ENCODE peak calls at places on chromosomes 5 and 9, in seven cellular contexts. S is T47D, E is AML-193, Z is posterior vena cava, C is C1 segment of cervical spinal cord, K is BJ, U is Daoy. D is an unnamed sample.

GRCh38 chr9:93612796-93613154 is 36.4 kb downstream of the PHF2 start:
- DNase-seq in S (no peak), E (no peak), Z (no peak), U (no peak), C (no peak), K (no peak), D (no peak)

GRCh38 chr5:173488144-173488543 is 128.3 kb downstream of the BOD1 start:
- DNase-seq in E (no peak), Z (no peak), K (no peak), S (peak), C (no peak), U (no peak), D (no peak)

GRCh38 chr5:150465926-150466325 is 16.4 kb upstream of the RPS14 start:
- DNase-seq in E (no peak), Z (no peak), C (no peak), S (no peak), K (no peak), U (no peak), D (peak)

GRCh38 chr5:176803943-176804498 is 6.3 kb upstream of the UNC5A start:
- DNase-seq in C (no peak), Z (no peak), K (no peak), S (peak), E (peak), U (peak), D (no peak)

GRCh38 chr9:120970249-120970648 is 43.7 kb upstream of the TRAF1 start:
- DNase-seq in Z (no peak), S (no peak), C (no peak), U (no peak), K (no peak), E (no peak), D (no peak)

GRCh38 chr5:181056431-181056830 is 16.4 kb downstream of the BTNL9 start:
- DNase-seq in E (no peak), C (no peak), U (no peak), S (no peak), K (no peak), Z (no peak), D (no peak)

GRCh38 chr5:68395844-68396523 is 180.4 kb downstream of the PIK3R1 start:
- DNase-seq in C (no peak), E (no peak), U (no peak), K (no peak), Z (no peak), S (peak), D (peak)

GRCh38 chr5:31049933-31050704 is 143.4 kb upstream of the CDH6 start:
- DNase-seq in C (no peak), Z (no peak), S (no peak), K (no peak), E (no peak), U (no peak), D (no peak)

GRCh38 chr5:162852145-162852544 is 585.2 kb upstream of the CCNG1 start:
- DNase-seq in Z (no peak), S (peak), C (no peak), K (no peak), E (no peak), U (no peak), D (no peak)

GRCh38 chr5:79831381-79831780 is 141.7 kb downstream of the CMYA5 start:
- DNase-seq in S (no peak), K (no peak), C (no peak), Z (no peak), U (peak), E (no peak), D (no peak)

GRCh38 chr5:169296456-169297220 is 4.3 kb downstream of the SLIT3 start:
- DNase-seq in C (no peak), Z (no peak), S (no peak), E (no peak), K (peak), U (peak), D (peak)

GRCh38 chr9:98142182-98142924 is 23.3 kb upstream of the TRIM14 start:
- DNase-seq in U (peak), K (no peak), Z (no peak), S (peak), C (no peak), E (no peak), D (no peak)

GRCh38 chr5:65986050-65986451 is 59.7 kb downstream of the ERBIN start:
- DNase-seq in Z (no peak), E (no peak), K (no peak), U (peak), C (no peak), S (no peak), D (no peak)